ENCODE peak calls at places on chromosomes 7 and 10, in four cellular contexts. U is WTC11, R is HepG2, D is K562. W is an unnamed sample.

GRCh38 chr7:127907638-127908040 is 123.6 kb downstream of the LRRC4 start:
- DNase-seq in U (no peak), R (peak), D (peak), W (no peak)

GRCh38 chr7:93622036-93622714 is 47.7 kb upstream of the CALCR start:
- DNase-seq in U (peak), R (peak), D (peak), W (peak)

GRCh38 chr7:47516985-47517590 is 64.8 kb downstream of the TNS3 start:
- DNase-seq in U (no peak), R (no peak), D (no peak), W (no peak)

GRCh38 chr10:79027147-79028055 is 41.4 kb upstream of the ZMIZ1 start:
- DNase-seq in U (no peak), R (no peak), D (peak), W (no peak)

GRCh38 chr7:95676691-95677090 is 80.4 kb upstream of the PDK4 start:
- DNase-seq in U (no peak), R (no peak), D (no peak), W (no peak)

GRCh38 chr10:71292624-71293445 is 26.2 kb upstream of the SLC29A3 start:
- DNase-seq in U (no peak), R (no peak), D (no peak), W (no peak)

GRCh38 chr10:70918851-70919530 is 30.6 kb upstream of the PCBD1 start:
- DNase-seq in U (no peak), R (no peak), D (peak), W (no peak)

GRCh38 chr10:94451883-94452519 is 49.7 kb downstream of the TBC1D12 start:
- DNase-seq in U (no peak), R (no peak), D (no peak), W (no peak)

GRCh38 chr7:1775389-1775788 is 105.3 kb downstream of the ELFN1 start:
- DNase-seq in U (no peak), R (no peak), D (no peak), W (no peak)

GRCh38 chr10:113026679-113027078 is 76.6 kb downstream of the TCF7L2 start:
- DNase-seq in U (no peak), R (no peak), D (no peak), W (no peak)

GRCh38 chr10:123132576-123133477 is 2.9 kb upstream of the HMX3 start:
- DNase-seq in U (peak), R (peak), D (peak), W (peak)

GRCh38 chr10:101725296-101725695 is 30.3 kb upstream of the FBXW4 start:
- DNase-seq in U (no peak), R (no peak), D (no peak), W (no peak)

GRCh38 chr7:2017483-2017891 is 215.3 kb downstream of the MAD1L1 start:
- DNase-seq in U (no peak), R (no peak), D (no peak), W (no peak)

GRCh38 chr7:84701524-84702306 is 485.1 kb downstream of the SEMA3D start:
- DNase-seq in U (no peak), R (peak), D (peak), W (peak)

GRCh38 chr7:106444068-106444655 is 159.4 kb upstream of the NAMPT start:
- DNase-seq in U (no peak), R (no peak), D (no peak), W (no peak)

GRCh38 chr10:94344522-94345122 is 18.1 kb downstream of the NOC3L start:
- DNase-seq in U (no peak), R (no peak), D (no peak), W (no peak)

GRCh38 chr7:99095698-99096097 is 48.2 kb downstream of the SMURF1 start:
- DNase-seq in U (no peak), R (no peak), D (no peak), W (no peak)

GRCh38 chr7:22561356-22561755 is 61.4 kb upstream of the STEAP1B start:
- DNase-seq in U (peak), R (peak), D (no peak), W (peak)

GRCh38 chr7:133315332-133316040 is 62.6 kb downstream of the EXOC4 start:
- DNase-seq in U (no peak), R (no peak), D (no peak), W (no peak)

GRCh38 chr7:28700084-28700483 is 258.0 kb downstream of the TRIL start:
- DNase-seq in U (no peak), R (no peak), D (no peak), W (no peak)

GRCh38 chr7:138934861-138935260 is 46.3 kb downstream of the KIAA1549 start:
- DNase-seq in U (no peak), R (peak), D (no peak), W (no peak)

GRCh38 chr10:792083-792791 is 102.8 kb upstream of the DIP2C start:
- DNase-seq in U (no peak), R (no peak), D (no peak), W (no peak)

GRCh38 chr7:157664866-157665633 is 328.2 kb downstream of the DNAJB6 start:
- DNase-seq in U (no peak), R (no peak), D (no peak), W (no peak)

GRCh38 chr10:97025613-97026242 is 160.0 kb downstream of the SLIT1 start:
- DNase-seq in U (peak), R (peak), D (peak), W (peak)

GRCh38 chr10:86690657-86691084 is 22.4 kb downstream of the LDB3 start:
- DNase-seq in U (no peak), R (no peak), D (no peak), W (no peak)

GRCh38 chr7:22093003-22093402 is 147.3 kb upstream of the CDCA7L start:
- DNase-seq in U (no peak), R (no peak), D (no peak), W (no peak)

GRCh38 chr7:47724335-47724982 is 142.5 kb upstream of the TNS3 start:
- DNase-seq in U (no peak), R (peak), D (no peak), W (peak)

GRCh38 chr10:74922921-74923320 is 96.5 kb downstream of the KAT6B start:
- DNase-seq in U (no peak), R (no peak), D (no peak), W (peak)

GRCh38 chr7:149140784-149141183 is 6.5 kb upstream of the ZNF398 start:
- DNase-seq in U (no peak), R (no peak), D (no peak), W (peak)

GRCh38 chr7:36214608-36215016 is 61.6 kb downstream of the EEPD1 start:
- DNase-seq in U (no peak), R (no peak), D (no peak), W (no peak)

GRCh38 chr10:60848126-60848525 is 69.8 kb downstream of the CDK1 start:
- DNase-seq in U (no peak), R (no peak), D (no peak), W (no peak)

GRCh38 chr10:55024718-55025117 is 223.7 kb upstream of the PCDH15 start:
- DNase-seq in U (no peak), R (no peak), D (no peak), W (no peak)

GRCh38 chr7:40733578-40733977 is 598.8 kb downstream of the SUGCT start:
- DNase-seq in U (no peak), R (peak), D (no peak), W (no peak)

GRCh38 chr7:138029941-138030340 is 28.1 kb upstream of the CREB3L2 start:
- DNase-seq in U (no peak), R (no peak), D (no peak), W (no peak)

GRCh38 chr7:20329389-20330175 is 1.1 kb upstream of the ITGB8 start:
- DNase-seq in U (peak), R (peak), D (peak), W (peak)
- TF ChIP-seq CTCF in U (no peak), R (peak), D (peak), W (peak)

DNA sequence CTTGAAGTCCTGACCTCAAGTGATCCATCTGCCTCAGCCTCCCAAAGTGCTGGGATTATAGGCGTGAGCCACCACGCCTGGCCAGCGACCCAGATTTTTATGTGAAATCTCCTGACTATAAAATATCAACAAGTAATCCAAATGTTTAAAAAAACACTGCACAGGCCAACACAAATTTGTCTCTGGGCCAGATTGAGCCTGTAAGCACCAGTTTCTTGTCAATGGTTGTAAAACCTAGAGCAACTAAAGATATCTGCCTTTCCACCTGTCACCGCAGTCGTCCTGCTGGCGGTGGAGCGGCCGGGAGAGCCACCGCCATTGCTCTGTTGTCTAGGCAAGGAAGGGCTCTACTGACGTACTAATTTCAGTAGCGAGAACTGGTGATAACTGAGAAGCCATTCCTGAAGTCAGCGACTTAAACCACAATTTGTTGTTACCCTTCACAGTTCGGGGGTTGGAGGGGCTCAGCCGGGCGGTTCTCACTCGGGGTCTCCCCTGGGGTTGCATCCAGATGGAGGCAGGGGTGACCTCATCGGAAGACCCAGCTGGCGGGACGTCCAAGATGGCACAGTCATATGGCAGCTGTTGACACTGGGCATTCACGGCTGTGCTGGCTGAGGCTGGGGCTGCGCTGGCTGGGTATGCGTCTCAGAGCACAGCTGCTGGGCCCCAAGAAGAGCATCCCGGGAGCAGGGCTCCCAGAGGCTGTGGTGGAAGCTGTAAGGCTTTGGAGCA is 55.2 kb upstream of the PDGFA start:
- DNase-seq in U (no peak), R (no peak), D (no peak), W (no peak)
- TF ChIP-seq NR3C1 in U (no peak), R (no peak), D (no peak), W (no peak)

DNA sequence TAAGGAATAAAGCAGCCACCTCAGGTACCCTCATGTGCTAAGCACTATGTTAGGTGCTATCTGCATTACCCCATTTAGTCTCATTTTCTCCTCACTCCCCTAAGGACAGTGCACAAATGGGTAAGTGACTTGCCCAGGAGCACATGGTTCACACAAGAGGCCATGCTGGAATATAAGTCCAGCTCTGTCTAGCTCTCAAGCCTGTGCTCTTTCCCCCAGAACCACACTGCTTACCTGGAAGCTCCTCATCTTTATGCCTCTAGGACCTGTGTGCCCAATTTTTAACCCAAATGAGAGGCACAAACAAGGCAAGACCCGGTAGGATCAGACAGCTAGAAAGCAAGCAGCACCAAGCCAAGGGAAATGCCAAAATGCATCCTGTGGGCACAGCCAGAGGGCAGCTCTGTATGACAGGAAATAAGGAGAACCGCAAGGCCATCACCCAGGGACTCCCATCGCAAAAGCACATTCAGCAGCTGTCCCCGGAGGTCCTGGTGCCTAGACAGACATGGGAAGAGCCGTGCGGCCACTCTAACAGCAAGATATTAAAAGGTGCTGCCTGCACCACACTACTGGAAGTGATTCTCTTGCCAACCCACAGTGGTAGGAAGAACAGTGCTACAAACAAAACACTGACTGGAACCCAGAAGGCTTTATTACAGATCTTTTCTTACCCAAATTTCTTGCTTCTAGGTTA is 88.1 kb downstream of the GSAP start:
- DNase-seq in U (no peak), R (no peak), D (no peak), W (no peak)
- TF ChIP-seq CTCF in U (no peak), R (no peak), D (no peak), W (no peak)

DNA sequence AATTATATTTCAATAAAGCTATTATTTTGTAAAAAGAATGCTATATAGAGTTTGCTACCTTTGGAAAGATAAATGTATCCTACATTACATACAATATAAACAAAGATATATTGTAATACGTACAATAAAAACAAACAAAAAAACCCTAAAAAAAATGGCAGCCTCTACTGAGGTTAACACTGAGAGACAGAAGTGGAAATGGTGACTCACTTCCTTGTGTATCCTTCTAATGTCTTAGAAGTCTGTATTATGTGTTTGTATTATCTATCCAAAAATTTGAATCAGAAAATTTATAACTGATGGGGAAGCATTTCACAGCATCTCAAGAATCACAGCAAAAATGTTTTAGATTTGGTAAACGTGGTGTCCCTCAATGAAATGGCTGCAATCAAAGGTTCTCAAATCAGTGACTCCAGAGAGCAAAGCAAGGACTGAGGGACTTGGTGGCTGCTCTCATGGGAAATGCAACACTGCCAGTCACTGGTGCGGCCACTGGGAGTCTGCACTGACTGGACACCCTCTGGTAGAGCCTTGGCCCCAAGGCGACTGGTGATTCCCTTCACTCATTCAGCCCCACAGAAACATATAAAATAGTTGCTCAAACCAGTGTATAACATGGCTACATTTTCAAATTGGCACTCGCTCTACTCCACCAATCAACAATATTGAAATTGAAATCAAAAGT is 53.8 kb downstream of the PANK1 start:
- DNase-seq in U (no peak), R (no peak), D (no peak), W (no peak)
- TF ChIP-seq NR3C1 in U (no peak), R (no peak), D (no peak), W (no peak)

GRCh38 chr10:21995557-21995956 is 8.0 kb downstream of the DNAJC1 start:
- DNase-seq in U (no peak), R (no peak), D (no peak), W (no peak)

GRCh38 chr10:21989453-21990154 is 13.9 kb downstream of the DNAJC1 start:
- DNase-seq in U (peak), R (peak), D (peak), W (peak)

GRCh38 chr10:21990449-21990848 is 13.1 kb downstream of the DNAJC1 start:
- DNase-seq in U (no peak), R (no peak), D (no peak), W (no peak)

GRCh38 chr10:21991785-21992184 is 11.7 kb downstream of the DNAJC1 start:
- DNase-seq in U (no peak), R (no peak), D (no peak), W (no peak)

GRCh38 chr10:21993360-21994001 is 10.0 kb downstream of the DNAJC1 start:
- DNase-seq in U (no peak), R (no peak), D (peak), W (no peak)
- TF ChIP-seq CTCF in U (peak), R (peak), D (peak), W (peak)

GRCh38 chr7:12493866-12494265 is 76.7 kb upstream of the SCIN start:
- DNase-seq in U (no peak), R (no peak), D (no peak), W (no peak)

GRCh38 chr7:12490941-12491340 is 79.6 kb upstream of the SCIN start:
- DNase-seq in U (no peak), R (no peak), D (no peak), W (no peak)

GRCh38 chr7:12491526-12491925 is 79.0 kb upstream of the SCIN start:
- DNase-seq in U (no peak), R (no peak), D (no peak), W (no peak)

GRCh38 chr7:12493407-12493806 is 77.1 kb upstream of the SCIN start:
- DNase-seq in U (no peak), R (no peak), D (peak), W (no peak)

DNA sequence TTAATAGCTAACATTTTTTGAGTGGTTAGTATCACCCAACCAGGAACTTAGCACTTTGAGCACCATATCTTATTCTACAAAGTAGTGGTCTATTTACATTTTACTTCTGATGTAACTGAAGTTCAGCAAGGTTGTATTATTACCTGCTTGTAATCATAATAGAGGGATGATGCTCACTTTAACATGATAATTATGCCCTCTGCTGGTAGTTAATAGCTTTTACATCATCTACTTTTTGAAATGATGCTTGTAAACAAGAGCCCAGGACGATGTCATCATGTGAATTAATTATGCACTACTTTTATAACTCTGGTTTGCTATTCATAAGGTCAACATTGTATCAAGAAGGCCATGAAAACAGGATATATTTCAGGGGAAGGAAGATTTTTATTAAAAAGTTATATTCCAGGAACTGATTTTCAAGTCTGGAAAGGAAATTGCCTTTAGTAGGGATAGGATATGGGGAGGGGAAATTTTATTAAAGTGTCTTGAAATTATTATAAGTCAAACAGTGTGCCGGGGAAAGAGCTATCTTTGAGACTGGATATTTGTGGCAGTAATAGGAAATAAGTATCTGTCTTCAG is 80.3 kb upstream of the SCIN start:
- DNase-seq in U (no peak), R (peak), D (peak), W (peak)
- TF ChIP-seq NR3C1 in U (no peak), R (no peak), D (no peak), W (no peak)

DNA sequence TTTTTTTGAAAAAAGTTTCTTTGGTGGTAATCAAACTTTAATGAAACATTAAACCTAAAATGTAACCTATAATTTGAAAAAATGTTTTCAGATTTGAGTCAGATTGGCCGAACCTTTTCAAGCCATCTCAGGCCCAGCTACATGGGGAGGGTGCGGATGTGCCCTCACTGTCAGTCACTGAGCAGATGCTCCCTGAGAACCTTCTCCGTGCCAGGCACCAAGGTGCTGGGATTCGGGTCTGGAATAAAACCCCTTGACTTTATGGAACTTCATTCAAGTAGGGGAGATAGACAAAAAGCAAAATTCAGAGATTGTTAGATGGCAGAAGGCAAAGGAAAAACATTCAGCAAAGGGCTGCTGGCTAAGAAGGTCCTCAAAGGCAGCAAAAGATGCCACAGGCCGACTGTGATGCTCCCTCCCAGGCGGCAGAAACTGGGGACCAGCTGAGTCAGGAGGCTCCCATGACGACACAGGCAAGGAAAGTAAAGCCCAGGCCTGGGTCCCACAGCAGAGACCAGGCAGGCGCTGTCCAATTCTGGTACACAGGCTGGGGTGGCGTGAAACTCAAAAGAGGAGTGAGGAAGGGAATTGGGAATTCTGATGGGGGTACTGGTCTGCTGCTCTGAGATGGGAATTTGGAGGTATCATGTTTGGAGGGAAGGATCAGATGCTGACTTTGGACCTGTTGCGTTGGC is 82.2 kb upstream of the DDC start:
- DNase-seq in U (no peak), R (no peak), D (no peak), W (no peak)
- TF ChIP-seq CTCF in U (no peak), R (no peak), D (no peak), W (no peak)

DNA sequence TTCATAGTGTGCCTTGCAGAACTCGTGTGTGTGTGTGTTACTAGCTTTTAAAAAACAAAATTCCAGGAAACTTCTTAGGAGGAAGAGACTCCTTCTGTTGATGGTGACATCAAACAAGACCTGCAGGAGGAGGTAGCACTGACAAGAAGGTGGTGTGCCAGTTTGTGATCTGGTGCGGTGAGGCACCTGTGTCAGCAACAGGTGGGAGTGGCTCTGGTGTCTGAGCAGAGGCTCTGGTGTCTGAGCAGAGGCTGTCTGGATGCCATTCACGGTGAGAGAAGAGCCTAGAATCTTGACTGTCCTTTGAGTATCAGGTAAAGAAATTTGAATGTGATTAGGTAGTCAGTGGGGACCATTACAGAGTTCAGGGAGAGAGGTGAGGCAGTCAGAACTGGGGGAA is 122.8 kb downstream of the INPP5A start:
- DNase-seq in U (no peak), R (no peak), D (no peak), W (no peak)
- TF ChIP-seq NR3C1 in U (no peak), R (no peak), D (no peak), W (no peak)